ENCODE peak calls at places on chromosomes 5 and 9, in six cellular contexts. K, W, E, N, Y and L are unnamed samples.

GRCh38 chr5:38532165-38532669 is 24.2 kb downstream of the LIFR start:
- DNase-seq in W (no peak), Y (no peak), K (peak; percentile 82), E (no peak), N (peak; percentile 85), L (no peak)

GRCh38 chr9:136721339-136722092 is 9.1 kb downstream of the DIPK1B start:
- DNase-seq in W (peak; percentile 43), K (no peak), Y (peak; percentile 87), N (peak; percentile 59), E (no peak), L (peak; percentile 12)

GRCh38 chr5:133376986-133377385 is 235.4 kb downstream of the FSTL4 start:
- DNase-seq in E (no peak), Y (no peak), K (no peak), W (no peak), N (no peak), L (no peak)

GRCh38 chr5:140642718-140643117 is 3.5 kb downstream of the TMCO6 start:
- DNase-seq in N (no peak), Y (no peak), E (no peak), K (no peak), W (peak; percentile 44), L (peak; percentile 81)

GRCh38 chr5:136062563-136063274 is 33.9 kb downstream of the TGFBI start:
- DNase-seq in E (no peak), Y (peak; percentile 40), N (peak; percentile 40), W (peak; percentile 70), K (peak; percentile 62), L (no peak)

GRCh38 chr5:177133119-177133844 is at the start of gene NSD1:
- DNase-seq in K (peak; percentile 62), W (peak; percentile 91), Y (peak; percentile 75), E (no peak), N (peak; percentile 73), L (peak; percentile 20)

GRCh38 chr5:170293273-170293672 is 4.3 kb downstream of the LCP2 start:
- DNase-seq in N (no peak), E (no peak), W (no peak), K (no peak), Y (no peak), L (no peak)

GRCh38 chr5:65418661-65419060 is 63.1 kb downstream of the ADAMTS6 start:
- DNase-seq in Y (no peak), K (no peak), W (peak; percentile 41), N (no peak), E (no peak), L (peak; percentile 13)

GRCh38 chr9:115116620-115117284 is 1.2 kb downstream of the TNC start:
- DNase-seq in W (no peak), E (no peak), N (no peak), K (no peak), Y (no peak), L (no peak)

GRCh38 chr9:88092699-88093359 is 45.4 kb downstream of the SPATA31C2 start:
- DNase-seq in N (no peak), E (no peak), W (peak; percentile 89), Y (no peak), K (peak; percentile 65), L (no peak)

GRCh38 chr5:181217805-181218065 is 5.3 kb upstream of the TRIM41 start:
- DNase-seq in Y (no peak), W (no peak), N (no peak), E (no peak), K (no peak), L (no peak)

GRCh38 chr5:94361832-94362754 is 256.3 kb downstream of the KIAA0825 start:
- DNase-seq in N (no peak), E (no peak), Y (no peak), W (no peak), K (no peak), L (no peak)

GRCh38 chr5:144460608-144461007 is 289.9 kb downstream of the KCTD16 start:
- DNase-seq in E (no peak), K (peak; percentile 28), W (no peak), Y (no peak), N (no peak), L (no peak)

GRCh38 chr5:44565360-44565759 is 176.1 kb upstream of the FGF10 start:
- DNase-seq in E (no peak), W (no peak), N (no peak), K (no peak), Y (no peak), L (no peak)

GRCh38 chr5:96896806-96897205 is 20.5 kb downstream of the ERAP2 start:
- DNase-seq in N (no peak), W (no peak), K (no peak), E (no peak), Y (no peak), L (no peak)

GRCh38 chr5:147628054-147628895 is 118.4 kb upstream of the DPYSL3 start:
- DNase-seq in K (peak; percentile 80), Y (peak; percentile 76), E (no peak), N (peak; percentile 73), W (peak; percentile 84), L (peak; percentile 75)

GRCh38 chr5:152505442-152506042 is 100.5 kb upstream of the NMUR2 start:
- DNase-seq in N (peak; percentile 45), E (no peak), K (peak; percentile 55), Y (peak; percentile 37), W (peak; percentile 63), L (peak; percentile 19)

GRCh38 chr5:179210478-179210877 is 134.8 kb downstream of the ADAMTS2 start:
- DNase-seq in Y (no peak), K (no peak), W (no peak), E (no peak), N (no peak), L (no peak)

GRCh38 chr5:59564895-59565294 is 328.6 kb downstream of the PDE4D start:
- DNase-seq in Y (no peak), W (no peak), N (no peak), K (no peak), E (no peak), L (no peak)

GRCh38 chr9:120593955-120594277 is 13.9 kb upstream of the CDK5RAP2 start:
- DNase-seq in E (no peak), N (no peak), K (no peak), W (no peak), Y (no peak), L (no peak)

GRCh38 chr5:157998021-157998504 is 139.1 kb upstream of the CLINT1 start:
- DNase-seq in N (no peak), Y (no peak), W (peak; percentile 45), E (no peak), K (no peak), L (no peak)

GRCh38 chr9:110214090-110214489 is 6.1 kb upstream of the C9orf152 start:
- DNase-seq in W (no peak), E (no peak), Y (no peak), K (no peak), N (no peak), L (no peak)

GRCh38 chr5:55724276-55724675 is 12.2 kb upstream of the SLC38A9 start:
- DNase-seq in W (no peak), N (no peak), E (no peak), Y (peak; percentile 60), K (no peak), L (no peak)

GRCh38 chr9:136761545-136761981 is 2.8 kb downstream of the LCN15 start:
- DNase-seq in K (no peak), N (no peak), Y (no peak), W (no peak), E (no peak), L (no peak)

GRCh38 chr9:22041792-22042191 is 32.7 kb upstream of the CDKN2B start:
- DNase-seq in Y (no peak), W (peak; percentile 48), K (no peak), N (no peak), E (no peak), L (no peak)

GRCh38 chr5:39040875-39041274 is 33.3 kb downstream of the RICTOR start:
- DNase-seq in E (no peak), W (no peak), K (no peak), Y (no peak), N (peak; percentile 38), L (no peak)

GRCh38 chr5:103450333-103451061 is 112.1 kb downstream of the NUDT12 start:
- DNase-seq in W (peak; percentile 88), N (peak; percentile 27), E (no peak), K (no peak), Y (no peak), L (peak; percentile 66)

DNA sequence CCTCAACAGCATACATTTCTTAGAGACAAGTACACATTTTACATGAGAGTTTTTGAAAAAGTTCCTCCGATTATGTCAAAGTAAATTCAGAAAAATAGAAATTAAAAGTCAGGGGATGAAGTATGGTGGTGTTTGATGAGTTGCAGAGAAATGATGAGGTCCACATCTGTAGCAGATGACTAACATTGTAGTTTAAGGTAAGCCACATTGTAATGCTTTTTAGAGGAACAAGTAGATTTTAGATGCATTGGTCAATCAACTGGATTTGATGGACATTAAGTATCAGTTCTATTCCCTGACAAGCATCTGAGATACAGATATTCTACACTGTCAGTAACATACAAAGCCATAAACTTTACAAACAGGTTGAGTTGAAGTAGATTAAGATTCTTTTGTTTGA is 402.4 kb upstream of the RORB start:
- DNase-seq in K (no peak), N (no peak), W (no peak), Y (no peak), E (no peak), L (no peak)
- H3K4me3 ChIP-seq in K (no peak overlapping the region), N (no peak overlapping the region), W (no peak overlapping the region), Y (no peak overlapping the region), E (no peak overlapping the region), L (no peak overlapping the region)

DNA sequence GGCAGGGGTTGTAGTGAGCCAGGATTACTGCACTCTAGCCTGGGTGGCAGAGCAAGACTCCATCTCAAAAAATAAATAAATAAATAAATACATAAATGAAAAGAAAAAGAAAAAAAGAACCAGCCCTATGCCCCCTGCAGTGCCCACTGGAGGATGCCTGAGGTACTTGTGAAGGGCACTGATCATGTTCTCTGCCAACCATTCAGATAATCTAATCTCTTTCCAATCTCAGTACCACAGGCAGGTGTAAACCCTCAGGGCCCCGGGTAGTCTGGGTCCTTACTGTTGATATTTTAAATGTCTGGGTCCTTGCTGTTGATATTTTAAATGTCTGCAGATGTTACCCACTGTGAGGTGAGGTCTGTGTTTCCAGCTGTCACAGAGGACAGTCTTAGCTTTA is 321.8 kb upstream of the ADCY2 start:
- DNase-seq in E (peak; percentile 78), K (no peak), W (no peak), N (no peak), Y (no peak), L (no peak)
- TF ChIP-seq CTCF in E (no peak), K (peak; percentile 9), W (no peak), N (no peak), Y (no peak), L (no peak)

GRCh38 chr5:53481354-53481886 is 991 bp downstream of the FST start:
- DNase-seq in W (no peak), N (no peak), Y (no peak), E (no peak), K (no peak), L (no peak)

GRCh38 chr5:53479656-53480473 is 564 bp upstream of the FST start:
- DNase-seq in N (no peak), K (peak; percentile 42), W (peak; percentile 57), Y (no peak), E (no peak), L (no peak)

GRCh38 chr5:53481887-53482716 is 1.7 kb downstream of the FST start:
- DNase-seq in K (no peak), E (peak; percentile 96), N (peak; percentile 46), Y (peak; percentile 62), W (peak; percentile 84), L (peak; percentile 34)

GRCh38 chr5:53480474-53481353 is at the start of gene FST:
- DNase-seq in K (peak; percentile 18), W (peak; percentile 42), N (no peak), E (no peak), Y (peak; percentile 41), L (no peak)

GRCh38 chr5:53482717-53483638 is 2.5 kb downstream of the FST start:
- DNase-seq in W (peak; percentile 51), N (peak; percentile 22), E (no peak), K (no peak), Y (peak; percentile 34), L (no peak)
- H3K4me3 ChIP-seq in W (peak overlapping the region; percentile 77), N (peak overlapping the region; percentile 31), E (peak overlapping the region; percentile 82), K (no peak overlapping the region), Y (peak overlapping the region; percentile 82), L (peak overlapping the region; percentile 67)

GRCh38 chr9:134328841-134329575 is 2.8 kb downstream of the RXRA start:
- DNase-seq in N (no peak), E (no peak), W (peak; percentile 36), K (no peak), Y (no peak), L (no peak)
- TF ChIP-seq CTCF in N (no peak), E (peak; percentile 13), W (peak; percentile 29), K (no peak), Y (no peak), L (no peak)